ENCODE peak calls at places on chromosomes 13 and 19, in four cellular contexts. H is GOT3, F is frontal cortex, C is KG1. P is an unnamed sample.
A peak's percentile ranks its signal among the peaks of the same experiment; 100 is the strongest.

GRCh38 chr13:105817011-105817410 is 718.5 kb downstream of the EFNB2 start:
- DNase-seq in H (no peak), F (no peak), C (no peak), P (no peak)

GRCh38 chr19:15549581-15549980 is 41.3 kb downstream of the CYP4F22 start:
- DNase-seq in H (no peak), F (no peak), C (no peak), P (no peak)

GRCh38 chr19:5621311-5621944 is 1.1 kb downstream of the SAFB2 start:
- DNase-seq in H (no peak), F (peak; percentile 28), C (no peak), P (no peak)

GRCh38 chr13:111388851-111389500 is 68.5 kb downstream of the TEX29 start:
- DNase-seq in H (no peak), F (no peak), C (no peak), P (peak; percentile 47)

GRCh38 chr19:23543351-23543750 is 143.7 kb downstream of the ZNF675 start:
- DNase-seq in H (no peak), F (no peak), C (no peak), P (no peak)

GRCh38 chr19:35592226-35592625 is 6.3 kb downstream of the PMIS2 start:
- DNase-seq in H (no peak), F (peak; percentile 37), C (no peak), P (peak; percentile 25)

GRCh38 chr13:45082964-45083363 is 37.3 kb upstream of the GTF2F2 start:
- DNase-seq in H (no peak), F (no peak), C (no peak), P (no peak)

GRCh38 chr19:52993342-52994178 is 20.2 kb upstream of the ERVV-1 start:
- DNase-seq in H (peak; percentile 25), F (peak; percentile 77), C (peak; percentile 50), P (peak; percentile 79)

GRCh38 chr13:111873676-111874178 is 193.2 kb upstream of the SOX1 start:
- DNase-seq in H (no peak), F (no peak), C (no peak), P (no peak)

GRCh38 chr13:53045110-53045509 is 16.5 kb downstream of the OLFM4 start:
- DNase-seq in H (no peak), F (no peak), C (no peak), P (no peak)

GRCh38 chr13:83819611-83820010 is 62.7 kb downstream of the SLITRK1 start:
- DNase-seq in H (no peak), F (no peak), C (no peak), P (no peak)

GRCh38 chr19:6229216-6229913 is 50.4 kb downstream of the MLLT1 start:
- DNase-seq in H (no peak), F (no peak), C (no peak), P (no peak)

GRCh38 chr13:40058757-40059236 is 403.3 kb downstream of the COG6 start:
- DNase-seq in H (no peak), F (no peak), C (no peak), P (no peak)

GRCh38 chr19:15393963-15394362 is 14.4 kb upstream of the AKAP8 start:
- DNase-seq in H (no peak), F (no peak), C (no peak), P (no peak)

GRCh38 chr19:5644051-5644450 is 21.2 kb downstream of the SAFB start:
- DNase-seq in H (no peak), F (no peak), C (no peak), P (no peak)

GRCh38 chr13:104008571-104009435 is 942.6 kb upstream of the SLC10A2 start:
- DNase-seq in H (no peak), F (no peak), C (no peak), P (no peak)

GRCh38 chr13:24244802-24245201 is 64.6 kb upstream of the C1QTNF9 start:
- DNase-seq in H (no peak), F (no peak), C (no peak), P (no peak)

GRCh38 chr13:27336005-27336673 is 65.5 kb downstream of the RASL11A start:
- DNase-seq in H (no peak), F (no peak), C (no peak), P (no peak)

GRCh38 chr19:355134-355533 is 10.5 kb upstream of the MIER2 start:
- DNase-seq in H (peak; percentile 20), F (no peak), C (no peak), P (no peak)

GRCh38 chr19:36916991-36917390 is 859 bp downstream of the ZNF568 start:
- DNase-seq in H (no peak), F (peak; percentile 8), C (peak; percentile 29), P (no peak)

GRCh38 chr19:15584541-15585115 is 30.4 kb upstream of the CYP4F8 start:
- DNase-seq in H (no peak), F (peak; percentile 74), C (peak; percentile 18), P (peak; percentile 74)

GRCh38 chr19:33883869-33884519 is 87.3 kb downstream of the KCTD15 start:
- DNase-seq in H (no peak), F (no peak), C (no peak), P (no peak)

P was measured in stimulated activated naive CD4-positive, alpha-beta T cell.